ENCODE peak calls at places on chromosomes 16 and 17, in four cellular contexts. One of them, this sample, is unnamed.

GRCh38 chr17:55281592-55282378 is 17.0 kb downstream of the HLF start:
- DNase-seq in H1: no peak
- DNase-seq in HepG2: no peak
- DNase-seq in HEK293T: no peak
- DNase-seq in this sample: no peak

GRCh38 chr16:67748791-67749282 is 29.7 kb upstream of the GFOD2 start:
- DNase-seq in HEK293T: no peak
- DNase-seq in H1: no peak
- DNase-seq in HepG2: no peak
- DNase-seq in this sample: no peak

GRCh38 chr16:83609178-83609577 is 198.6 kb upstream of the HSBP1 start:
- DNase-seq in HepG2: no peak
- DNase-seq in HEK293T: no peak
- DNase-seq in H1: no peak
- DNase-seq in this sample: no peak

GRCh38 chr16:27244363-27244755 is 24.2 kb downstream of the NSMCE1 start:
- DNase-seq in HEK293T: no peak
- DNase-seq in H1: no peak
- DNase-seq in HepG2: no peak
- DNase-seq in this sample: no peak

GRCh38 chr17:57349533-57350227 is 93.4 kb downstream of the MSI2 start:
- DNase-seq in HEK293T: no peak
- DNase-seq in H1: no peak
- DNase-seq in HepG2: no peak
- DNase-seq in this sample: no peak

GRCh38 chr16:9055661-9056060 is 35.8 kb upstream of the HAPSTR1 start:
- DNase-seq in HepG2: peak; percentile 39
- DNase-seq in HEK293T: no peak
- DNase-seq in H1: no peak
- DNase-seq in this sample: no peak

GRCh38 chr17:52477824-52478614 is 319.5 kb upstream of the CA10 start:
- DNase-seq in H1: no peak
- DNase-seq in HepG2: no peak
- DNase-seq in HEK293T: no peak
- DNase-seq in this sample: no peak

GRCh38 chr16:9275386-9275785 is 183.9 kb downstream of the HAPSTR1 start:
- DNase-seq in H1: no peak
- DNase-seq in HEK293T: no peak
- DNase-seq in HepG2: no peak
- DNase-seq in this sample: no peak

GRCh38 chr16:72474511-72475123 is 302.7 kb upstream of the PMFBP1 start:
- DNase-seq in H1: no peak
- DNase-seq in HEK293T: no peak
- DNase-seq in HepG2: peak; percentile 61
- DNase-seq in this sample: no peak

GRCh38 chr17:68733241-68734176 is 132.3 kb upstream of the FAM20A start:
- DNase-seq in HEK293T: no peak
- DNase-seq in HepG2: peak; percentile 83
- DNase-seq in H1: peak; percentile 58
- DNase-seq in this sample: peak; percentile 46

GRCh38 chr17:44782349-44782850 is 23.6 kb downstream of the ADAM11 start:
- DNase-seq in HEK293T: no peak
- DNase-seq in HepG2: no peak
- DNase-seq in H1: no peak
- DNase-seq in this sample: no peak

GRCh38 chr17:78672880-78673371 is 95.7 kb upstream of the DNAH17 start:
- DNase-seq in HepG2: no peak
- DNase-seq in HEK293T: no peak
- DNase-seq in H1: no peak
- DNase-seq in this sample: no peak

GRCh38 chr17:31499771-31500554 is 108.5 kb downstream of the RAB11FIP4 start:
- DNase-seq in HEK293T: no peak
- DNase-seq in H1: no peak
- DNase-seq in HepG2: peak; percentile 91
- DNase-seq in this sample: no peak
- TF ChIP-seq SUZ12 in HEK293T: no peak
- TF ChIP-seq SUZ12 in H1: no peak
- TF ChIP-seq SUZ12 in HepG2: no peak
- TF ChIP-seq SUZ12 in this sample: no peak

GRCh38 chr16:86578499-86579267 is at the start of gene FOXL1:
- DNase-seq in HepG2: no peak
- DNase-seq in H1: no peak
- DNase-seq in HEK293T: no peak
- DNase-seq in this sample: no peak

GRCh38 chr16:86576591-86577313 is 1.6 kb upstream of the FOXL1 start:
- DNase-seq in H1: no peak
- DNase-seq in HEK293T: peak; percentile 19
- DNase-seq in HepG2: no peak
- DNase-seq in this sample: no peak

GRCh38 chr16:86577314-86577971 is 906 bp upstream of the FOXL1 start:
- DNase-seq in H1: no peak
- DNase-seq in HepG2: no peak
- DNase-seq in HEK293T: no peak
- DNase-seq in this sample: no peak

GRCh38 chr16:86579268-86580062 is 1.1 kb downstream of the FOXL1 start:
- DNase-seq in HEK293T: no peak
- DNase-seq in H1: no peak
- DNase-seq in HepG2: no peak
- DNase-seq in this sample: no peak

DNA sequence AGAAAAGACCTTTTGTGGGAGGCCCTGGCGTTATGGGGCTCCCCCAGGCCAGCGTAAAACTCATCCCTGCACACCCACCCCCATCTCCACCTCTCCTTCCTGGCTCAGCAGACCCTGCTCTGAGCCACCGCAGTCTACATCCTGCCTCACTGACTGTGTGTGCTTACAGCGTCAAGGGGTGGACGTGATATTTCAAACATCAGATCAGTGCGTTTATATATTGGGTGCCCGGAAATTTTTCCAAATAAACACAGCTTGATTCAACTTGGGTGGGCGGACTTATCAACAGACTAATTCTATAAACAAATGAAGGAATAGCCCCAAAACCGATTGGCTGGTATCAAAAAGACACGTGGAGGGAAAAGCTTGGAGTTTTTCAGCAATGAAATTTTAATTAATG is 293 bp upstream of the FOXL1 start:
- DNase-seq in H1: no peak
- DNase-seq in HEK293T: no peak
- DNase-seq in HepG2: no peak
- DNase-seq in this sample: no peak
- TF ChIP-seq SUZ12 in H1: no peak
- TF ChIP-seq SUZ12 in HEK293T: no peak
- TF ChIP-seq SUZ12 in HepG2: no peak
- TF ChIP-seq SUZ12 in this sample: no peak

GRCh38 chr17:76993636-76994035 is 125.4 kb downstream of the MGAT5B start:
- DNase-seq in HEK293T: no peak
- DNase-seq in H1: no peak
- DNase-seq in HepG2: no peak
- DNase-seq in this sample: no peak
- TF ChIP-seq SUZ12 in HEK293T: no peak
- TF ChIP-seq SUZ12 in H1: no peak
- TF ChIP-seq SUZ12 in HepG2: no peak
- TF ChIP-seq SUZ12 in this sample: no peak

DNA sequence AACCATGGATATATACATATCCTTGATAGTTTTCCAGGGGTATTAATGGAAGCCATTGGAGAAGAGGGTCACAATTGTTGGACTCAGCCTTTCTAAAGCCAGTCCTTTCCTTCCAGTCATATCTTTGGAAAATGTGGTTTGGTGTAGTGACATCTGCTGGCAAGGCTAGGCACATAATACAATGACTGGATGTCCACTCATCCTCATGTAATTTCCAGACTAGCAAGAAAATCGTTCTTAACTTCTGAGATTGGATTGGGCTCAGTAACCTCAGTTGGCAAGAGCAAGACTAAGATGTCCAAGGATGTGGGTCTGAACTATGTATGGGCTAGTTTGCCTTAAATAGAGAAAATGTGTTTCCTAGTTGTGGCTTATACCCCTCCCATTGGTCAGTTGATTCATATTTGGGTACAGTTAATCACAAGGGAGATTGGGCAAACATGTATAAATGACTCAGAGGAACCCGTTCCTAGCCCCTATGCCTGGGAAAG is 8.7 kb upstream of the KAT7 start:
- DNase-seq in H1: no peak
- DNase-seq in HepG2: peak; percentile 56
- DNase-seq in HEK293T: peak; percentile 47
- DNase-seq in this sample: no peak
- TF ChIP-seq SUZ12 in H1: no peak
- TF ChIP-seq SUZ12 in HepG2: no peak
- TF ChIP-seq SUZ12 in HEK293T: no peak
- TF ChIP-seq SUZ12 in this sample: no peak

DNA sequence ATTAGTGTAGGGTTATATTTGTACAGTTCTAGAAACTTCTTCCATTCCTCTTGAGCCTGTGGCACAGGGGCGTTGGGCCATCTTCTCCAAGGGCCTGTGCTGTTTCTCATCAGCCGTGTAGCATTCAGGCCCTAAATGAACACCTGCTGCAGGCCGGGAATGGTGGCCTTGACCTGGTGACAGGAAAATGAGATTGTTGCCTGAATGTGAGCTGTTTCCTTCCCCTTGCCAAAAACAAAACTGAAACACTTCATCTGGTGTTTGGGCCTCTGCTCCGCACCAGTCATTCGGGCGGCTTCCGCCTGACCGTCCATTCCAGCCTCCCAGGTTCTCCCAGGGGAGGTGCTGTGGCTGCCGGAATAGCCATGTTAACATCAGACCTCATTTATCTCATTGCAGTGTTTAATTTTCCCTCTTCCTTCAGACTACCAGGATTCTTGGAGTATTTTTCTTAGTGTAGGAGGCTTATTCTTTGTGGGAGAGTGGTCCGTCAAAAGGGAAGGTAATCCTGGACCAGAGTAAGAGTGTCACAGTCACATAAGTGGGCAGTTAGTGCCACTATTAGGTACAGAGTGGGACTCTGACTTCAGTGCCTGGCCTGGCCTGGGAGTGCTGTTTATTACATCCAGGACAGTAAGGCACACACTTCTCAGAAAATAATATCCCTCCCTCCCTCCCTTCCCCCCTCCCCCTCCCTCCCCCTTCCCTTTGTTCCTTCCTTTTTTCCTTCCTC is 61.9 kb downstream of the WWP2 start:
- DNase-seq in HEK293T: no peak
- DNase-seq in H1: no peak
- DNase-seq in HepG2: no peak
- DNase-seq in this sample: no peak
- TF ChIP-seq SUZ12 in HEK293T: no peak
- TF ChIP-seq SUZ12 in H1: no peak
- TF ChIP-seq SUZ12 in HepG2: no peak
- TF ChIP-seq SUZ12 in this sample: no peak

GRCh38 chr16:85103096-85104079 is 8.9 kb downstream of the CIBAR2 start:
- DNase-seq in HepG2: no peak
- DNase-seq in HEK293T: no peak
- DNase-seq in H1: no peak
- DNase-seq in this sample: no peak
- TF ChIP-seq SUZ12 in HepG2: no peak
- TF ChIP-seq SUZ12 in HEK293T: no peak
- TF ChIP-seq SUZ12 in H1: no peak
- TF ChIP-seq SUZ12 in this sample: no peak

GRCh38 chr17:4607261-4607731 is 23.0 kb downstream of the SMTNL2 start:
- DNase-seq in H1: no peak
- DNase-seq in HEK293T: no peak
- DNase-seq in HepG2: no peak
- DNase-seq in this sample: no peak
- TF ChIP-seq SUZ12 in H1: no peak
- TF ChIP-seq SUZ12 in HEK293T: no peak
- TF ChIP-seq SUZ12 in HepG2: no peak
- TF ChIP-seq SUZ12 in this sample: no peak